ENCODE peak calls at places on chromosomes 7 and 10, in five cellular contexts. E is cardiac muscle cell, Q is progenitor cell of endocrine pancreas, X is PC-9, P is chondrocyte. K is an unnamed sample.

GRCh38 chr7:140017034-140017433 is 45.7 kb downstream of the PARP12 start:
- DNase-seq in P (no peak), Q (no peak), E (no peak), X (no peak), K (no peak)

GRCh38 chr7:101299511-101300464 is 21.8 kb downstream of the IFT22 start:
- DNase-seq in E (no peak), P (no peak), X (no peak), Q (peak), K (peak)

GRCh38 chr7:22477876-22478450 is 22.0 kb downstream of the STEAP1B start:
- DNase-seq in Q (no peak), X (no peak), P (no peak), E (no peak), K (no peak)

GRCh38 chr10:86283466-86284287 is 82.9 kb downstream of the GRID1 start:
- DNase-seq in P (no peak), X (no peak), E (no peak), Q (no peak), K (no peak)

GRCh38 chr7:1712907-1713501 is 42.9 kb downstream of the ELFN1 start:
- DNase-seq in E (no peak), X (no peak), Q (no peak), P (peak), K (no peak)

GRCh38 chr7:111081553-111081952 is 9.4 kb upstream of the LRRN3 start:
- DNase-seq in E (no peak), P (no peak), Q (no peak), X (no peak), K (no peak)

GRCh38 chr7:117667456-117667855 is 187.6 kb downstream of the CFTR start:
- DNase-seq in Q (no peak), P (no peak), X (no peak), E (no peak), K (no peak)

GRCh38 chr7:31724696-31725095 is 37.7 kb downstream of the PPP1R17 start:
- DNase-seq in E (no peak), P (no peak), X (peak), Q (no peak), K (no peak)

GRCh38 chr7:88254721-88255120 is 34.9 kb upstream of the SRI start:
- DNase-seq in X (peak), P (no peak), Q (no peak), E (no peak), K (no peak)

GRCh38 chr7:132402751-132403245 is 173.5 kb downstream of the PLXNA4 start:
- DNase-seq in P (no peak), E (no peak), X (no peak), Q (no peak), K (no peak)

GRCh38 chr7:144936314-144936713 is 100.5 kb upstream of the TPK1 start:
- DNase-seq in Q (no peak), E (no peak), P (no peak), X (no peak), K (no peak)

GRCh38 chr7:1847260-1848001 is 177.4 kb downstream of the ELFN1 start:
- DNase-seq in E (no peak), P (peak), X (no peak), Q (no peak), K (no peak)

GRCh38 chr10:93991596-93992284 is 2.0 kb upstream of the PLCE1 start:
- DNase-seq in Q (peak), E (peak), P (peak), X (peak), K (no peak)

GRCh38 chr7:92781117-92781720 is 55.2 kb downstream of the CDK6 start:
- DNase-seq in X (no peak), E (no peak), P (no peak), Q (no peak), K (no peak)

GRCh38 chr7:17907014-17907413 is 33.3 kb downstream of the SNX13 start:
- DNase-seq in Q (no peak), E (no peak), P (no peak), X (peak), K (no peak)

GRCh38 chr7:121084256-121084655 is 95.7 kb downstream of the CPED1 start:
- DNase-seq in Q (no peak), P (no peak), X (no peak), E (no peak), K (no peak)

GRCh38 chr7:129950191-129950940 is 2.4 kb downstream of the UBE2H start:
- DNase-seq in E (peak), Q (no peak), X (no peak), P (no peak), K (no peak)

GRCh38 chr10:61751599-61751998 is 88.9 kb downstream of the CABCOCO1 start:
- DNase-seq in X (no peak), P (no peak), Q (no peak), E (no peak), K (no peak)

DNA sequence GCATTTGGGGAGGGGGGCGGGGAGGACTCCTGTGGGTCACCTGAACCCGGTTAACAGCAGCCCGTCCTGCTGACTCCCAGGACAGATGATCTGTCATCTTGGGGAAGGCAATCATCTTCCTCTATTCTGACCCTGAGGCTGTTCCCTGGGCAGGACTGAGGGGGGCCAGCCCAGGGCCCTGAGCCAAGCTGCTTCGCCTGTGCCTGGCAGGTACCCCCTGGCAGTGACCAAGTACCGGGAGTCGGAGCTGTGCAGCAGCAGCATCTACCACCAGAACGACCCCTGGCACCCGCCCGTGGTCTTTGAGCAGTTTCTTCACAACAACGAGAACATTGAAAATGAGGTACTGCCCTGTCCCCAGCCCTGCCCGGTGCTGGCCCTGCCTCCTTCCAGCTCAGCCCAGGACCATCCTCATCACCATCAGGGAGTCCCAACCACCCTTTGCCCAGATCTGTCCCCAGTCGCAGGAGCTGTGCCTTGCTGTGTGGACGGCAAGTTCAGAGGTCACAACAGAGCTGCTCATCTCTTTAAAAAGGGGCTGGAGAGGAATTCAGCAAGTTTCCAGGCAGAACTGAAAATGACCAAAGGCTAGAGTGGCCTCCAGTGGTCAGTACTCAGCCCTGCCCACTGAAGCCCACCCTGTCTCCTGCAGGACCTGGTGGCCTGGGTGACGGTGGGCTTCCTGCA is 8.1 kb downstream of the AOC1 start:
- DNase-seq in X (no peak), Q (no peak), E (peak), P (no peak), K (no peak)
- TF ChIP-seq CTCF in X (no peak), Q (no peak), E (no peak), P (no peak), K (peak)

DNA sequence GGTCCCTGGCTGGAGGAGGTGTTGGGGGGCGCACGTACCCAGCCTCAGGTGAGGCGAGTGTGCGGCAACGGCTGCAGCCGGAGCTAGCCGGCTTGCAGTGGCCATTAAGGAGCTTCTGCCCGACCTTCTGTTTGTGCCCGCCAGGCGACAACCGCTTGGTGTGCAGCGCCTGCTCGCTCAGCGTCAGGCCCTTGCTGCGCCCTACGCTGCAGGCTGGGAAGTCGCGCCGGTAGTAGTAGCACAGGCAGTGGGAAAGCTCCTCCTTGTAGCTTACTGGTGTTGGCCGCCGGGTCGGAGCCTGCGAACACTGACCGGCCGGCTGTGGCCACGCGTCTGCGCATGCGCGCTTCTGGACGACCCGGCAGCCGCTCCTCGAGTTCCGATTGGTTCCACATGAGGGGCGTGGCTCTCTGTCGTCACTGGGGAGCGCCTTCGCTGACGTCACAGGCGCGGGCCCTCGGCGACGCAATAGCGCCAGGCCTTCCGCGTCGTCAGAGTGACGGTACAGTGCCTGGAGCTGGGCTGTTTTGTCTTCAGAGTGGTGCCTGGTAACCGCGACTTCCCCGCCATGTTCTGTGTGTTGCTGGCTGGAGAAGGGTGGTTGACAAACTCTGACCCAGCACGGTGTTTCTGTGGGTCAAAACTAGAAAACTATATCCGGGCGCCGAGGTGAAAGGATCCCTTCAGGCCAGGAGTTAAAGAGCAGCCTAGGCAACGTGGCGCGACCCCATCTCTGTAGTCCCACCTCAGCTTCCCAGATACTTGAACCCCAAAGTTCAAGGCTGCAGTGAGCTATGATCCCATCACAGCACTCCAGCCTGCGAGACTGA is 76.3 kb upstream of the TMEM248 start:
- DNase-seq in E (peak), X (peak), P (peak), Q (peak), K (peak)
- TF ChIP-seq CTCF in E (peak), X (peak), P (peak), Q (peak), K (peak)

GRCh38 chr10:125214283-125214570 is 53.9 kb upstream of the CTBP2 start:
- DNase-seq in P (no peak), X (no peak), E (no peak), Q (no peak), K (no peak)

GRCh38 chr10:125216897-125217296 is 56.5 kb upstream of the CTBP2 start:
- DNase-seq in X (no peak), Q (no peak), P (no peak), E (no peak), K (no peak)

GRCh38 chr10:125218967-125219366 is 58.6 kb upstream of the CTBP2 start:
- DNase-seq in X (no peak), Q (no peak), E (no peak), P (no peak), K (peak)

GRCh38 chr10:125216309-125216708 is 55.9 kb upstream of the CTBP2 start:
- DNase-seq in P (no peak), X (no peak), E (no peak), Q (no peak), K (no peak)

DNA sequence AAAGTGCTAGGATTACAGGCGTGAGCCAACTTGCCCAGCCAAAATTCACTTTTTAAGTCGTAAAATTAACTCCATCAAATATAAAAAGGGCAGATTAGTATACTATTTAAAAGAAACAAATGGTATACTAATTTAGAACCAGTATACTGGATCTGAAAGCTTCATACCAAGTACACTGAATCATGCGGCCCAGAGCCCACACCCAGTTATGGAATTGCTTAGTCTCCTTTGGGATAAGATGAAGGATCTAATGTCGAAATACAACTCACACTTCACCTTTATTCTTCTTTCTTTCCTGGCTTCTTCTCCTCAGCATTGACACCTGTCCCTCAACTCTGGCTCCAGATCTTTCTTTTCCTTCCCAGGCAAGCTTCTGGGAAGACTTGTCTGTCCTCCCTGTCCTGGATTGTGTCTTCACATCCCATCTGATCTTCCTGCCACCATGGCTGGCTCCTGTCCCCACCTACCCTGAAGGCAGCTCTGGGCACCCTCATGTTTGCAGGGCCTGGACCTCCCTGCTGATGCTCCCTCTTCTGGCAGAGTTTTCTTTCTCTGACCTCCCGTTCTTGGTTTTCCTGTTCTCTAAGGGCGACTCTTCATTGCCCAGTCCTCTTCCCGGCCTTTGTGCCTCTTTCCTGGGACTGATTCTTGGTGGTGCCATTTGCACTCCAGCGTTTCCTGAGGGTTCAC is 57.8 kb upstream of the CTBP2 start:
- DNase-seq in P (no peak), X (no peak), E (no peak), Q (no peak), K (no peak)
- TF ChIP-seq CTCF in P (peak), X (no peak), E (no peak), Q (no peak), K (no peak)

DNA sequence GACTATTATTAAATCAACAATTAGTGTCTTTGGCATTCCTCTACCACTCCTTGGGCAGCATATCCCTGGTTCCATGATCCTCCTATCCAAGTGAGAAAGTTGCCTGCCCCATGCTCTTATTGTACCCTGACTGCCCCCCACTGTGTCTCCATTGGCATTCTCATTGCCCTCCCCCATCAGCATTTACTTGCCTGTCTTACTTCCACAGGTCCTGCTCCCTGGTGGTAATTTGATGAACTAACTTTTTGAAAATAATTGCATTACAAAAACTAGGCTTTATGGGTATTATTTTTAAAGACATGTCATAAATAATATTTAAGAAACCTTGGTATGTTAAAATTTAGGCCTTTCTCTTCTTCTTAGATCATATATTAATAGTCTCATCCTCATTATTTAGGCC is 346.4 kb downstream of the PCLO start:
- DNase-seq in Q (no peak), X (no peak), E (no peak), P (no peak), K (no peak)
- TF ChIP-seq CTCF in Q (no peak), X (no peak), E (peak), P (peak), K (peak)

GRCh38 chr10:9339702-9340101 is 1285.2 kb downstream of the GATA3 start:
- DNase-seq in X (no peak), P (no peak), E (peak), Q (no peak), K (no peak)

GRCh38 chr10:9342865-9343450 is 1288.5 kb downstream of the GATA3 start:
- DNase-seq in P (no peak), Q (no peak), X (no peak), E (peak), K (no peak)
- TF ChIP-seq CTCF in P (peak), Q (peak), X (peak), E (peak), K (peak)

GRCh38 chr7:45597286-45597984 is 23.3 kb downstream of the ADCY1 start:
- DNase-seq in Q (no peak), P (no peak), E (no peak), X (no peak), K (peak)

GRCh38 chr7:45593877-45594276 is 19.7 kb downstream of the ADCY1 start:
- DNase-seq in P (no peak), E (no peak), X (no peak), Q (no peak), K (peak)

GRCh38 chr7:45594780-45595535 is 20.8 kb downstream of the ADCY1 start:
- DNase-seq in X (no peak), Q (no peak), P (no peak), E (no peak), K (peak)

GRCh38 chr7:45596665-45597095 is 22.5 kb downstream of the ADCY1 start:
- DNase-seq in Q (no peak), E (no peak), X (no peak), P (no peak), K (no peak)

DNA sequence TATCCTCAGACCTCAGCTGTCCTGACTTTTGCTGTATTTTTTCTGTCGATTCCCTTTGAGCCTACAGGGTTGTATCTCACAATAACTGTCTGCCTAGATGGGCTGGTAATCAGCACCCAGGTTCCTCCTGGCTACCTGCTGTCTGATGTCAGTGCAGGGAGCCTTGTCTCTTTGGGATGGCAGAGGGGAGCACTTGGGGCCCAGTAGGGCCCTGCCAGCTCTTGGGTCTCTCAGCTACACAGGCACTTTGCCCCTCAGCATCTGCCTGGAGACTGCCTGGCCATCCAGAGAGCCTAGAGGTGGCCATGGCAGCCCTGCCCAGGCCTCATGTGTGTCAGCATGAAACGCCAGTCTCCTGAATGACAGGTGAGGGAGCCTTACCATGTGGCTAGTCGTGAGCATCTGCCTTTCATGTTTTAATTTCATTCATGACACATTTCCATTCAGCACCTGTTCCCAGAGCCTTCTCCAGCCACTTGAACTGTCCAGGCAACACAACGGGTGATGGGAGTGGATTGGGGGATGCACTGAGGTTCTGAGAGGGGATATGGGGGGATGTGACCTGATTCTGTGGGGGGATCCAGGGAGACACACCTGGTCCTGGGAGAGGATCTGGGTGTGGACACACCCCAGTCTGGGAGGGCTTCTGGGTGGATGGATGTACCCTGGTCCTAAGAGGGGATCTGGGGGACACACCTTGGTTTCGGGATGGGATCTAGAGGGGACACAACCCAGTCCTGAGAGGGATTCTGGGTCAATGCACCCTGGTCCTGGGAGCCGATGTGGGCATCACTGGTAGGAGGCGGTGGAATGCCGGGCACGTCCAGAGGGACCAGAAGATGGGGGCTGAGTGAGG is 21.9 kb downstream of the ADCY1 start:
- DNase-seq in X (no peak), Q (no peak), P (no peak), E (no peak), K (peak)
- TF ChIP-seq CTCF in X (no peak), Q (no peak), P (no peak), E (no peak), K (no peak)

GRCh38 chr10:132904169-132904813 is 38.1 kb downstream of the CFAP46 start:
- DNase-seq in X (no peak), P (peak), Q (peak), E (peak), K (no peak)
- TF ChIP-seq CTCF in X (peak), P (peak), Q (peak), E (peak), K (peak)

DNA sequence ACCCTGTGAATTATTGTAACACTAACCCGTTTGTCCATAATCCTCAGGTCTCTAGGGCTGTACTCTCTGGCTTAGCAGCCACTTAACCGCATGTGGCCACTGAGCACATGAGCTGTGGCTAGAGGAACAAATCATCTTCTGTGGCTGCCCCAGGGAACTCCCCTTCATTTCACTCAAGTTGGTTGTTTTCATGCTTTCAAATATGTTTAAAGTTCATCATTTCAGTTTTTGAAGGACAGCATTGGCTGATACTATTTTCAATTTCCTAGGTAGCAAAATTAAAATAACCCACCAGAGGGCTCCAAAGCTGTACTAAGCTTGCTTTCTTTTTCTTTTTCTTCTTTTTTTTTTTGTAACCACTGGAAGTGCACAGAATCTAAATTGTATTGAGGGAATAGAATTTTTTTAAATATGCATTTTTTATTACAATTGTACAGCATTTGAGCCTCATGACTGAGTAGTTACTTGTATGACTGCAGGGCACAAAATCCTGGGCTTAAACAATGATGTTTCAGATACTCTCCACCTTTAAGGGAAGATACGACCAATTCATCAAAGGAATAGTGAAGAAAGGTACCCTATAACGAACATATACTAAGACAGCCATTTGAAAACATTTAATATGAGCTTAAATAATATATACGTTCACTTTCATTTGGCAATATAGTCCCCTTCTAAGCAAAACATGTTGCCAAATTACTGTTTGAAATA is 38.6 kb downstream of the MRC1 start:
- DNase-seq in X (no peak), E (peak), Q (no peak), P (no peak), K (no peak)
- TF ChIP-seq CTCF in X (peak), E (peak), Q (peak), P (peak), K (peak)

K was measured in type B pancreatic cell.